ENCODE peak calls at places on chromosomes 13 and 19, in ten cellular contexts. M is left lung, J is IMR-90, P is heart left ventricle, Q is fibroblast of lung, T is left ventricle myocardium inferior, A is heart right ventricle, U is lower lobe of right lung, W is ascending aorta, I is sigmoid colon. B is an unnamed sample.

GRCh38 chr13:93002071-93002470 is 224.5 kb upstream of the GPC6 start:
- DNase-seq in T (no peak), P (no peak), M (no peak), Q (peak; percentile 9), I (no peak), J (no peak), A (no peak), W (no peak), U (no peak), B (no peak)

GRCh38 chr13:28655566-28655965 is 3.4 kb upstream of the POMP start:
- DNase-seq in T (no peak), P (no peak), M (no peak), Q (peak; percentile 69), I (no peak), W (no peak), A (no peak), J (peak; percentile 80), U (no peak), B (no peak)

GRCh38 chr13:38308736-38309135 is 40.9 kb upstream of the UFM1 start:
- DNase-seq in A (no peak), P (no peak), T (no peak), W (no peak), U (no peak), M (no peak), Q (peak; percentile 76), I (no peak), J (peak; percentile 63), B (no peak)

GRCh38 chr19:47227347-47228167 is 3.4 kb downstream of the BBC3 start:
- DNase-seq in P (peak; percentile 91), U (peak; percentile 94), Q (peak; percentile 92), W (peak; percentile 96), T (peak; percentile 93), M (peak; percentile 95), J (peak; percentile 94), A (peak; percentile 89), I (peak; percentile 98), B (peak; percentile 97)

GRCh38 chr19:12672744-12673143 is 6.1 kb downstream of the WDR83 start:
- DNase-seq in J (no peak), P (no peak), M (no peak), W (no peak), A (no peak), U (no peak), T (no peak), I (no peak), Q (no peak), B (no peak)

GRCh38 chr19:40284501-40285352 is at the start of gene AKT2:
- DNase-seq in J (peak; percentile 47), Q (peak; percentile 62), P (peak; percentile 75), I (peak; percentile 85), A (peak; percentile 71), W (no peak), U (no peak), M (no peak), T (peak; percentile 66), B (peak; percentile 66)

GRCh38 chr19:33862991-33863390 is 66.3 kb downstream of the KCTD15 start:
- DNase-seq in A (peak; percentile 22), I (no peak), T (no peak), P (no peak), Q (no peak), M (no peak), U (no peak), J (no peak), W (no peak), B (peak; percentile 7)

GRCh38 chr19:34409189-34410164 is 5.3 kb downstream of the PDCD2L start:
- DNase-seq in W (no peak), T (no peak), P (no peak), I (no peak), U (peak; percentile 8), A (no peak), M (peak; percentile 18), Q (no peak), J (no peak), B (no peak)

GRCh38 chr13:98368019-98368418 is 190.9 kb upstream of the RNF113B start:
- DNase-seq in M (no peak), W (no peak), T (no peak), P (no peak), A (no peak), J (peak; percentile 84), Q (peak; percentile 84), I (no peak), U (no peak), B (no peak)

GRCh38 chr13:35850569-35850968 is 280.6 kb downstream of the DCLK1 start:
- DNase-seq in U (no peak), Q (no peak), P (no peak), T (no peak), W (no peak), M (no peak), I (no peak), A (no peak), J (no peak), B (no peak)

DNA sequence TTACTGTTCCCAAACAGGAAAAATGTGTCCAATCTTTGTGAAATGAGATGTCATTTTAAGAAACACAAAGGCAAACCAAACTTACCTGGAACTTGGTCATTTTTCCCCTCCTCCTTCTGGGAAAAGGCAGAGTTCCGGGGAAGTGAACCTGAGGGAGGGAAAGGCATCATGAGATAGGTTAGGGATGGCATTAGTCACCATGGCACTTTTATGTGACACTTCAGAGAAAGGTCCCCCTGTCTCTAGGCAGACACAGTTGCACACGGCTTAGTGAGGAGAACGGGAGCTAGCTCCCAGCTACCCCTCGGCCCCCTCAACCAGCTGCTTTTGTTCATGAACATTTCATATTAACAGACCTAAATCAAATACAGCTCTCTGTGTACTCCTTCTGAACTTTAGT is 1.5 kb downstream of the ZNF235 start:
- DNase-seq in Q (no peak), J (no peak), P (no peak), W (no peak), I (no peak), U (no peak), T (no peak), A (no peak), M (no peak), B (no peak)
- H3K4me3 ChIP-seq in Q (peak overlapping the region; percentile 84), J (no peak overlapping the region), P (no peak overlapping the region), W (no peak overlapping the region), I (no peak overlapping the region), U (no peak overlapping the region), T (peak overlapping the region; percentile 88), A (peak overlapping the region; percentile 92), M (no peak overlapping the region), B (no peak overlapping the region)

GRCh38 chr19:3252650-3253049 is 28.2 kb downstream of the CELF5 start:
- DNase-seq in M (no peak), Q (no peak), P (no peak), J (no peak), T (no peak), A (no peak), W (no peak), I (no peak), U (no peak), B (no peak)

GRCh38 chr19:3254520-3254919 is 30.1 kb downstream of the CELF5 start:
- DNase-seq in T (no peak), A (no peak), W (no peak), U (no peak), P (no peak), I (no peak), M (no peak), J (no peak), Q (no peak), B (no peak)

GRCh38 chr19:3250675-3251074 is 26.2 kb downstream of the CELF5 start:
- DNase-seq in M (no peak), I (no peak), W (no peak), P (no peak), A (no peak), Q (no peak), T (no peak), U (no peak), J (no peak), B (no peak)

GRCh38 chr19:3251229-3251628 is 26.8 kb downstream of the CELF5 start:
- DNase-seq in Q (no peak), U (no peak), W (no peak), P (no peak), I (no peak), T (no peak), J (no peak), M (no peak), A (no peak), B (no peak)

DNA sequence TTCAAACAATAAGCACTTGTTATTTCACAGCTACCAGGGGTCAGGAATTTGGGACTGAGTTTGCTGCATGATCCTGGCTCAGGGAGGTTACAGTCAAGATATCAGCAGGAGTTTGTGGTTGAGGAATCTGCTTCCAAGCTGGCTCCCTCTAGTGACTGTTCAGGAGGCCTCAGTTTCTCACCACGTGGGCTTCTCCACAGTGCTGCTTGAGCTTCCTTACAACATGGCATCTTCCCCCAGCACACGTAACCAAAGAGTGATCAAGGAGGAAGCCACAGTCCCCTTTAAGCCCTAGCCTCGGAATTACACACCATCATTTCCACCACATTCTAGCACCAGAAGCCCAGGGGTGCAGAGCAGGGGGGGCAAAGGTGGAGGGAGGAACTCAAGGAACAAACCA is 28.8 kb downstream of the CELF5 start:
- DNase-seq in J (no peak), P (no peak), I (no peak), T (no peak), W (no peak), M (no peak), Q (no peak), A (no peak), U (no peak), B (no peak)
- TF ChIP-seq CTCF in J (no peak), P (no peak), I (no peak), T (no peak), W (no peak), M (no peak), Q (no peak), A (no peak), U (no peak), B (no peak)

GRCh38 chr19:18357041-18357440 is 16.6 kb downstream of the PGPEP1 start:
- DNase-seq in Q (no peak), I (no peak), W (no peak), U (no peak), A (no peak), M (no peak), T (no peak), J (no peak), P (no peak), B (no peak)
- H3K36me3 ChIP-seq in Q (peaks cover 10% of the 10 kb centered on the region), I (peaks cover 20% of the 10 kb centered on the region), W (peaks cover 44% of the 10 kb centered on the region), U (peaks cover 70% of the 10 kb centered on the region), A (peaks cover 41% of the 10 kb centered on the region), M (no peaks in the 10 kb centered on the region), T (peaks cover 72% of the 10 kb centered on the region), J (peaks cover 34% of the 10 kb centered on the region), P (peaks cover 67% of the 10 kb centered on the region), B (peaks cover 51% of the 10 kb centered on the region)

GRCh38 chr19:4579389-4579788 is 19.9 kb upstream of the SEMA6B start:
- DNase-seq in W (no peak), A (no peak), P (no peak), T (no peak), I (no peak), Q (no peak), J (no peak), M (no peak), U (no peak), B (no peak)

GRCh38 chr19:4580021-4580901 is 20.8 kb upstream of the SEMA6B start:
- DNase-seq in I (no peak), M (no peak), U (no peak), A (no peak), J (no peak), W (no peak), P (no peak), T (no peak), Q (no peak), B (no peak)

GRCh38 chr19:4581381-4582111 is 22.1 kb upstream of the SEMA6B start:
- DNase-seq in M (no peak), J (no peak), T (no peak), Q (peak; percentile 31), A (no peak), P (peak; percentile 31), W (no peak), I (no peak), U (no peak), B (no peak)

GRCh38 chr19:4582112-4582553 is 22.6 kb upstream of the SEMA6B start:
- DNase-seq in P (no peak), T (no peak), U (no peak), I (no peak), Q (peak; percentile 27), J (no peak), M (no peak), A (no peak), W (no peak), B (no peak)

GRCh38 chr19:4580961-4581380 is 21.5 kb upstream of the SEMA6B start:
- DNase-seq in I (no peak), P (no peak), J (no peak), Q (no peak), W (no peak), T (no peak), U (no peak), M (no peak), A (no peak), B (no peak)
- H3K4me3 ChIP-seq in I (peak overlapping the region; percentile 24), P (peak overlapping the region; percentile 43), J (no peak overlapping the region), Q (peak overlapping the region; percentile 25), W (peak overlapping the region; percentile 44), T (peak overlapping the region; percentile 61), U (peak overlapping the region; percentile 17), M (no peak overlapping the region), A (peak overlapping the region; percentile 49), B (peak overlapping the region; percentile 29)

B was measured in right atrium auricular region.